ENCODE peak calls at places on chromosomes 5 and 9, in six cellular contexts. One of them, this sample, is unnamed.

GRCh38 chr5:168898261-168898911 is 319.2 kb upstream of the PANK3 start:
- DNase-seq in stimulated activated naive B cell treated with anti-CD40 and anti-IgM and Interleukin-4, amounts not matched to agents 10 μg/mL and 1 μg/mL and 100 μg/mL, for 72 hours: no peak
- DNase-seq in tibial artery: no peak
- DNase-seq in Right ventricle myocardium superior: no peak
- DNase-seq in activated CD8-positive, alpha-beta memory T cell treated with anti-CD3 and anti-CD28 coated beads, Interleukin-2, amount 10 ng/mL, durations not matched to agents 7 days and 5 days: no peak
- DNase-seq in kidney glomerular epithelial cell: no peak
- DNase-seq in this sample: no peak

GRCh38 chr5:106940986-106941385 is 729.8 kb downstream of the EFNA5 start:
- DNase-seq in kidney glomerular epithelial cell: peak; percentile 80
- DNase-seq in stimulated activated naive B cell treated with anti-CD40 and anti-IgM and Interleukin-4, amounts not matched to agents 10 μg/mL and 1 μg/mL and 100 μg/mL, for 72 hours: no peak
- DNase-seq in tibial artery: no peak
- DNase-seq in activated CD8-positive, alpha-beta memory T cell treated with anti-CD3 and anti-CD28 coated beads, Interleukin-2, amount 10 ng/mL, durations not matched to agents 7 days and 5 days: no peak
- DNase-seq in Right ventricle myocardium superior: no peak
- DNase-seq in this sample: no peak

GRCh38 chr9:101727621-101728524 is 10.6 kb downstream of the GRIN3A start:
- DNase-seq in activated CD8-positive, alpha-beta memory T cell treated with anti-CD3 and anti-CD28 coated beads, Interleukin-2, amount 10 ng/mL, durations not matched to agents 7 days and 5 days: no peak
- DNase-seq in kidney glomerular epithelial cell: peak; percentile 11
- DNase-seq in Right ventricle myocardium superior: no peak
- DNase-seq in stimulated activated naive B cell treated with anti-CD40 and anti-IgM and Interleukin-4, amounts not matched to agents 10 μg/mL and 1 μg/mL and 100 μg/mL, for 72 hours: no peak
- DNase-seq in tibial artery: no peak
- DNase-seq in this sample: peak; percentile 66

GRCh38 chr5:72878854-72879253 is 62.4 kb downstream of the TNPO1 start:
- DNase-seq in activated CD8-positive, alpha-beta memory T cell treated with anti-CD3 and anti-CD28 coated beads, Interleukin-2, amount 10 ng/mL, durations not matched to agents 7 days and 5 days: no peak
- DNase-seq in tibial artery: no peak
- DNase-seq in kidney glomerular epithelial cell: no peak
- DNase-seq in stimulated activated naive B cell treated with anti-CD40 and anti-IgM and Interleukin-4, amounts not matched to agents 10 μg/mL and 1 μg/mL and 100 μg/mL, for 72 hours: no peak
- DNase-seq in Right ventricle myocardium superior: no peak
- DNase-seq in this sample: no peak

GRCh38 chr5:124516567-124516966 is 229.9 kb downstream of the ZNF608 start:
- DNase-seq in Right ventricle myocardium superior: no peak
- DNase-seq in kidney glomerular epithelial cell: no peak
- DNase-seq in activated CD8-positive, alpha-beta memory T cell treated with anti-CD3 and anti-CD28 coated beads, Interleukin-2, amount 10 ng/mL, durations not matched to agents 7 days and 5 days: no peak
- DNase-seq in stimulated activated naive B cell treated with anti-CD40 and anti-IgM and Interleukin-4, amounts not matched to agents 10 μg/mL and 1 μg/mL and 100 μg/mL, for 72 hours: no peak
- DNase-seq in tibial artery: no peak
- DNase-seq in this sample: no peak

GRCh38 chr9:134731497-134732391 is 90.1 kb downstream of the COL5A1 start:
- DNase-seq in tibial artery: no peak
- DNase-seq in Right ventricle myocardium superior: peak; percentile 35
- DNase-seq in activated CD8-positive, alpha-beta memory T cell treated with anti-CD3 and anti-CD28 coated beads, Interleukin-2, amount 10 ng/mL, durations not matched to agents 7 days and 5 days: no peak
- DNase-seq in stimulated activated naive B cell treated with anti-CD40 and anti-IgM and Interleukin-4, amounts not matched to agents 10 μg/mL and 1 μg/mL and 100 μg/mL, for 72 hours: no peak
- DNase-seq in kidney glomerular epithelial cell: no peak
- DNase-seq in this sample: no peak

GRCh38 chr9:106888992-106889631 is 26.1 kb downstream of the ZNF462 start:
- DNase-seq in stimulated activated naive B cell treated with anti-CD40 and anti-IgM and Interleukin-4, amounts not matched to agents 10 μg/mL and 1 μg/mL and 100 μg/mL, for 72 hours: no peak
- DNase-seq in tibial artery: no peak
- DNase-seq in Right ventricle myocardium superior: no peak
- DNase-seq in kidney glomerular epithelial cell: peak; percentile 64
- DNase-seq in activated CD8-positive, alpha-beta memory T cell treated with anti-CD3 and anti-CD28 coated beads, Interleukin-2, amount 10 ng/mL, durations not matched to agents 7 days and 5 days: no peak
- DNase-seq in this sample: peak; percentile 28

GRCh38 chr5:124655211-124655880 is 91.1 kb downstream of the ZNF608 start:
- DNase-seq in kidney glomerular epithelial cell: no peak
- DNase-seq in tibial artery: no peak
- DNase-seq in stimulated activated naive B cell treated with anti-CD40 and anti-IgM and Interleukin-4, amounts not matched to agents 10 μg/mL and 1 μg/mL and 100 μg/mL, for 72 hours: no peak
- DNase-seq in Right ventricle myocardium superior: no peak
- DNase-seq in activated CD8-positive, alpha-beta memory T cell treated with anti-CD3 and anti-CD28 coated beads, Interleukin-2, amount 10 ng/mL, durations not matched to agents 7 days and 5 days: no peak
- DNase-seq in this sample: no peak

GRCh38 chr9:91903126-91903911 is 46.7 kb downstream of the ROR2 start:
- DNase-seq in stimulated activated naive B cell treated with anti-CD40 and anti-IgM and Interleukin-4, amounts not matched to agents 10 μg/mL and 1 μg/mL and 100 μg/mL, for 72 hours: no peak
- DNase-seq in Right ventricle myocardium superior: no peak
- DNase-seq in tibial artery: no peak
- DNase-seq in kidney glomerular epithelial cell: no peak
- DNase-seq in activated CD8-positive, alpha-beta memory T cell treated with anti-CD3 and anti-CD28 coated beads, Interleukin-2, amount 10 ng/mL, durations not matched to agents 7 days and 5 days: no peak
- DNase-seq in this sample: no peak

GRCh38 chr5:151614565-151614964 is 23.4 kb upstream of the FAT2 start:
- DNase-seq in kidney glomerular epithelial cell: no peak
- DNase-seq in activated CD8-positive, alpha-beta memory T cell treated with anti-CD3 and anti-CD28 coated beads, Interleukin-2, amount 10 ng/mL, durations not matched to agents 7 days and 5 days: no peak
- DNase-seq in tibial artery: no peak
- DNase-seq in stimulated activated naive B cell treated with anti-CD40 and anti-IgM and Interleukin-4, amounts not matched to agents 10 μg/mL and 1 μg/mL and 100 μg/mL, for 72 hours: no peak
- DNase-seq in Right ventricle myocardium superior: no peak
- DNase-seq in this sample: no peak

GRCh38 chr5:36374275-36374862 is 72.7 kb upstream of the RANBP3L start:
- DNase-seq in kidney glomerular epithelial cell: peak; percentile 2
- DNase-seq in activated CD8-positive, alpha-beta memory T cell treated with anti-CD3 and anti-CD28 coated beads, Interleukin-2, amount 10 ng/mL, durations not matched to agents 7 days and 5 days: no peak
- DNase-seq in stimulated activated naive B cell treated with anti-CD40 and anti-IgM and Interleukin-4, amounts not matched to agents 10 μg/mL and 1 μg/mL and 100 μg/mL, for 72 hours: no peak
- DNase-seq in Right ventricle myocardium superior: no peak
- DNase-seq in tibial artery: no peak
- DNase-seq in this sample: no peak

GRCh38 chr5:172683696-172684464 is 42.8 kb downstream of the NEURL1B start:
- DNase-seq in stimulated activated naive B cell treated with anti-CD40 and anti-IgM and Interleukin-4, amounts not matched to agents 10 μg/mL and 1 μg/mL and 100 μg/mL, for 72 hours: peak; percentile 39
- DNase-seq in tibial artery: no peak
- DNase-seq in activated CD8-positive, alpha-beta memory T cell treated with anti-CD3 and anti-CD28 coated beads, Interleukin-2, amount 10 ng/mL, durations not matched to agents 7 days and 5 days: no peak
- DNase-seq in kidney glomerular epithelial cell: no peak
- DNase-seq in Right ventricle myocardium superior: no peak
- DNase-seq in this sample: peak; percentile 95

GRCh38 chr5:151126199-151126645 is 31.4 kb downstream of the ANXA6 start:
- DNase-seq in Right ventricle myocardium superior: peak; percentile 88
- DNase-seq in stimulated activated naive B cell treated with anti-CD40 and anti-IgM and Interleukin-4, amounts not matched to agents 10 μg/mL and 1 μg/mL and 100 μg/mL, for 72 hours: peak; percentile 56
- DNase-seq in tibial artery: peak; percentile 73
- DNase-seq in kidney glomerular epithelial cell: peak; percentile 41
- DNase-seq in activated CD8-positive, alpha-beta memory T cell treated with anti-CD3 and anti-CD28 coated beads, Interleukin-2, amount 10 ng/mL, durations not matched to agents 7 days and 5 days: peak; percentile 75
- DNase-seq in this sample: peak; percentile 84

GRCh38 chr5:34055671-34056070 is 12.7 kb upstream of the C1QTNF3 start:
- DNase-seq in Right ventricle myocardium superior: no peak
- DNase-seq in tibial artery: no peak
- DNase-seq in stimulated activated naive B cell treated with anti-CD40 and anti-IgM and Interleukin-4, amounts not matched to agents 10 μg/mL and 1 μg/mL and 100 μg/mL, for 72 hours: no peak
- DNase-seq in activated CD8-positive, alpha-beta memory T cell treated with anti-CD3 and anti-CD28 coated beads, Interleukin-2, amount 10 ng/mL, durations not matched to agents 7 days and 5 days: no peak
- DNase-seq in kidney glomerular epithelial cell: no peak
- DNase-seq in this sample: no peak

GRCh38 chr5:157651623-157652376 is 438 bp downstream of the SOX30 start:
- DNase-seq in activated CD8-positive, alpha-beta memory T cell treated with anti-CD3 and anti-CD28 coated beads, Interleukin-2, amount 10 ng/mL, durations not matched to agents 7 days and 5 days: peak; percentile 88
- DNase-seq in kidney glomerular epithelial cell: no peak
- DNase-seq in Right ventricle myocardium superior: peak; percentile 82
- DNase-seq in tibial artery: peak; percentile 33
- DNase-seq in stimulated activated naive B cell treated with anti-CD40 and anti-IgM and Interleukin-4, amounts not matched to agents 10 μg/mL and 1 μg/mL and 100 μg/mL, for 72 hours: peak; percentile 87
- DNase-seq in this sample: peak; percentile 80

GRCh38 chr9:33797837-33798236 is 2.5 kb downstream of the PRSS3 start:
- DNase-seq in kidney glomerular epithelial cell: no peak
- DNase-seq in stimulated activated naive B cell treated with anti-CD40 and anti-IgM and Interleukin-4, amounts not matched to agents 10 μg/mL and 1 μg/mL and 100 μg/mL, for 72 hours: no peak
- DNase-seq in activated CD8-positive, alpha-beta memory T cell treated with anti-CD3 and anti-CD28 coated beads, Interleukin-2, amount 10 ng/mL, durations not matched to agents 7 days and 5 days: no peak
- DNase-seq in tibial artery: no peak
- DNase-seq in Right ventricle myocardium superior: no peak
- DNase-seq in this sample: no peak

GRCh38 chr5:73280821-73281746 is 108.1 kb downstream of the TMEM174 start:
- DNase-seq in stimulated activated naive B cell treated with anti-CD40 and anti-IgM and Interleukin-4, amounts not matched to agents 10 μg/mL and 1 μg/mL and 100 μg/mL, for 72 hours: no peak
- DNase-seq in Right ventricle myocardium superior: no peak
- DNase-seq in kidney glomerular epithelial cell: peak; percentile 96
- DNase-seq in tibial artery: peak; percentile 45
- DNase-seq in activated CD8-positive, alpha-beta memory T cell treated with anti-CD3 and anti-CD28 coated beads, Interleukin-2, amount 10 ng/mL, durations not matched to agents 7 days and 5 days: no peak
- DNase-seq in this sample: peak; percentile 41

GRCh38 chr5:126360467-126360866 is 62.7 kb upstream of the GRAMD2B start:
- DNase-seq in kidney glomerular epithelial cell: peak; percentile 28
- DNase-seq in tibial artery: no peak
- DNase-seq in Right ventricle myocardium superior: no peak
- DNase-seq in activated CD8-positive, alpha-beta memory T cell treated with anti-CD3 and anti-CD28 coated beads, Interleukin-2, amount 10 ng/mL, durations not matched to agents 7 days and 5 days: no peak
- DNase-seq in stimulated activated naive B cell treated with anti-CD40 and anti-IgM and Interleukin-4, amounts not matched to agents 10 μg/mL and 1 μg/mL and 100 μg/mL, for 72 hours: no peak
- DNase-seq in this sample: no peak

GRCh38 chr9:135600296-135600805 is 38.8 kb downstream of the PAEP start:
- DNase-seq in kidney glomerular epithelial cell: no peak
- DNase-seq in tibial artery: no peak
- DNase-seq in stimulated activated naive B cell treated with anti-CD40 and anti-IgM and Interleukin-4, amounts not matched to agents 10 μg/mL and 1 μg/mL and 100 μg/mL, for 72 hours: no peak
- DNase-seq in Right ventricle myocardium superior: no peak
- DNase-seq in activated CD8-positive, alpha-beta memory T cell treated with anti-CD3 and anti-CD28 coated beads, Interleukin-2, amount 10 ng/mL, durations not matched to agents 7 days and 5 days: no peak
- DNase-seq in this sample: no peak

GRCh38 chr9:117392992-117393391 is 21.9 kb downstream of the ASTN2 start:
- DNase-seq in stimulated activated naive B cell treated with anti-CD40 and anti-IgM and Interleukin-4, amounts not matched to agents 10 μg/mL and 1 μg/mL and 100 μg/mL, for 72 hours: no peak
- DNase-seq in Right ventricle myocardium superior: no peak
- DNase-seq in activated CD8-positive, alpha-beta memory T cell treated with anti-CD3 and anti-CD28 coated beads, Interleukin-2, amount 10 ng/mL, durations not matched to agents 7 days and 5 days: no peak
- DNase-seq in kidney glomerular epithelial cell: no peak
- DNase-seq in tibial artery: no peak
- DNase-seq in this sample: peak; percentile 13

GRCh38 chr5:66666778-66667177 is 70.6 kb downstream of the MAST4 start:
- DNase-seq in stimulated activated naive B cell treated with anti-CD40 and anti-IgM and Interleukin-4, amounts not matched to agents 10 μg/mL and 1 μg/mL and 100 μg/mL, for 72 hours: no peak
- DNase-seq in tibial artery: no peak
- DNase-seq in Right ventricle myocardium superior: no peak
- DNase-seq in kidney glomerular epithelial cell: no peak
- DNase-seq in activated CD8-positive, alpha-beta memory T cell treated with anti-CD3 and anti-CD28 coated beads, Interleukin-2, amount 10 ng/mL, durations not matched to agents 7 days and 5 days: no peak
- DNase-seq in this sample: no peak

GRCh38 chr5:75524591-75524990 is 12.9 kb downstream of the POLK start:
- DNase-seq in kidney glomerular epithelial cell: no peak
- DNase-seq in activated CD8-positive, alpha-beta memory T cell treated with anti-CD3 and anti-CD28 coated beads, Interleukin-2, amount 10 ng/mL, durations not matched to agents 7 days and 5 days: no peak
- DNase-seq in tibial artery: no peak
- DNase-seq in stimulated activated naive B cell treated with anti-CD40 and anti-IgM and Interleukin-4, amounts not matched to agents 10 μg/mL and 1 μg/mL and 100 μg/mL, for 72 hours: no peak
- DNase-seq in Right ventricle myocardium superior: no peak
- DNase-seq in this sample: no peak

GRCh38 chr5:93571111-93571977 is 9.7 kb downstream of the NR2F1-AS1 start:
- DNase-seq in Right ventricle myocardium superior: no peak
- DNase-seq in kidney glomerular epithelial cell: no peak
- DNase-seq in stimulated activated naive B cell treated with anti-CD40 and anti-IgM and Interleukin-4, amounts not matched to agents 10 μg/mL and 1 μg/mL and 100 μg/mL, for 72 hours: no peak
- DNase-seq in tibial artery: no peak
- DNase-seq in activated CD8-positive, alpha-beta memory T cell treated with anti-CD3 and anti-CD28 coated beads, Interleukin-2, amount 10 ng/mL, durations not matched to agents 7 days and 5 days: no peak
- DNase-seq in this sample: peak; percentile 72

GRCh38 chr9:76419782-76420380 is 25.7 kb upstream of the RFK start:
- DNase-seq in Right ventricle myocardium superior: no peak
- DNase-seq in tibial artery: no peak
- DNase-seq in activated CD8-positive, alpha-beta memory T cell treated with anti-CD3 and anti-CD28 coated beads, Interleukin-2, amount 10 ng/mL, durations not matched to agents 7 days and 5 days: no peak
- DNase-seq in stimulated activated naive B cell treated with anti-CD40 and anti-IgM and Interleukin-4, amounts not matched to agents 10 μg/mL and 1 μg/mL and 100 μg/mL, for 72 hours: no peak
- DNase-seq in kidney glomerular epithelial cell: no peak
- DNase-seq in this sample: peak; percentile 50

GRCh38 chr9:104069288-104069687 is 24.8 kb upstream of the SMC2 start:
- DNase-seq in kidney glomerular epithelial cell: no peak
- DNase-seq in tibial artery: no peak
- DNase-seq in activated CD8-positive, alpha-beta memory T cell treated with anti-CD3 and anti-CD28 coated beads, Interleukin-2, amount 10 ng/mL, durations not matched to agents 7 days and 5 days: no peak
- DNase-seq in stimulated activated naive B cell treated with anti-CD40 and anti-IgM and Interleukin-4, amounts not matched to agents 10 μg/mL and 1 μg/mL and 100 μg/mL, for 72 hours: no peak
- DNase-seq in Right ventricle myocardium superior: no peak
- DNase-seq in this sample: no peak

GRCh38 chr9:89388868-89389177 is 70.5 kb downstream of the SECISBP2 start:
- DNase-seq in activated CD8-positive, alpha-beta memory T cell treated with anti-CD3 and anti-CD28 coated beads, Interleukin-2, amount 10 ng/mL, durations not matched to agents 7 days and 5 days: no peak
- DNase-seq in Right ventricle myocardium superior: no peak
- DNase-seq in stimulated activated naive B cell treated with anti-CD40 and anti-IgM and Interleukin-4, amounts not matched to agents 10 μg/mL and 1 μg/mL and 100 μg/mL, for 72 hours: no peak
- DNase-seq in tibial artery: no peak
- DNase-seq in kidney glomerular epithelial cell: no peak
- DNase-seq in this sample: no peak

GRCh38 chr5:93894471-93895354 is 153.3 kb upstream of the POU5F2 start:
- DNase-seq in tibial artery: no peak
- DNase-seq in kidney glomerular epithelial cell: no peak
- DNase-seq in stimulated activated naive B cell treated with anti-CD40 and anti-IgM and Interleukin-4, amounts not matched to agents 10 μg/mL and 1 μg/mL and 100 μg/mL, for 72 hours: no peak
- DNase-seq in activated CD8-positive, alpha-beta memory T cell treated with anti-CD3 and anti-CD28 coated beads, Interleukin-2, amount 10 ng/mL, durations not matched to agents 7 days and 5 days: no peak
- DNase-seq in Right ventricle myocardium superior: no peak
- DNase-seq in this sample: no peak

GRCh38 chr5:132268698-132269551 is 11.4 kb downstream of the PDLIM4 start:
- DNase-seq in kidney glomerular epithelial cell: peak; percentile 64
- DNase-seq in Right ventricle myocardium superior: no peak
- DNase-seq in tibial artery: no peak
- DNase-seq in stimulated activated naive B cell treated with anti-CD40 and anti-IgM and Interleukin-4, amounts not matched to agents 10 μg/mL and 1 μg/mL and 100 μg/mL, for 72 hours: peak; percentile 35
- DNase-seq in activated CD8-positive, alpha-beta memory T cell treated with anti-CD3 and anti-CD28 coated beads, Interleukin-2, amount 10 ng/mL, durations not matched to agents 7 days and 5 days: peak; percentile 39
- DNase-seq in this sample: peak; percentile 55